ENCODE peak calls at places on chromosome 9, in four cellular contexts. F is lower lobe of right lung, B is body of pancreas, T is WERI-Rb-1. Y is an unnamed sample. For H3K27me3, the result is how much of the 10 kb centered on the place peaks cover.

GRCh38 chr9:34437006-34437925 is 21.1 kb downstream of the FAM219A start:
- DNase-seq in B (peak), F (no peak), T (peak), Y (no peak)

GRCh38 chr9:14424983-14425382 is 111.0 kb upstream of the NFIB start:
- DNase-seq in F (no peak), T (no peak), B (no peak), Y (no peak)

GRCh38 chr9:6467006-6467625 is 54.1 kb downstream of the UHRF2 start:
- DNase-seq in T (no peak), F (no peak), B (no peak), Y (peak)

GRCh38 chr9:112025886-112026285 is 129.3 kb downstream of the UGCG start:
- DNase-seq in T (no peak), F (no peak), B (no peak), Y (no peak)

GRCh38 chr9:95107001-95107749 is 210.3 kb downstream of the FANCC start:
- DNase-seq in T (no peak), F (peak), B (peak), Y (no peak)

GRCh38 chr9:36967997-36968396 is 66.1 kb downstream of the PAX5 start:
- DNase-seq in F (no peak), T (no peak), B (no peak), Y (no peak)

GRCh38 chr9:73845954-73846690 is 651.0 kb upstream of the RORB start:
- DNase-seq in T (no peak), B (no peak), F (no peak), Y (no peak)

GRCh38 chr9:15150939-15151338 is 156.1 kb downstream of the TTC39B start:
- DNase-seq in F (no peak), B (no peak), T (no peak), Y (peak)

GRCh38 chr9:131095666-131096489 is 453 bp upstream of the AIF1L start:
- DNase-seq in F (no peak), B (no peak), T (peak), Y (no peak)

DNA sequence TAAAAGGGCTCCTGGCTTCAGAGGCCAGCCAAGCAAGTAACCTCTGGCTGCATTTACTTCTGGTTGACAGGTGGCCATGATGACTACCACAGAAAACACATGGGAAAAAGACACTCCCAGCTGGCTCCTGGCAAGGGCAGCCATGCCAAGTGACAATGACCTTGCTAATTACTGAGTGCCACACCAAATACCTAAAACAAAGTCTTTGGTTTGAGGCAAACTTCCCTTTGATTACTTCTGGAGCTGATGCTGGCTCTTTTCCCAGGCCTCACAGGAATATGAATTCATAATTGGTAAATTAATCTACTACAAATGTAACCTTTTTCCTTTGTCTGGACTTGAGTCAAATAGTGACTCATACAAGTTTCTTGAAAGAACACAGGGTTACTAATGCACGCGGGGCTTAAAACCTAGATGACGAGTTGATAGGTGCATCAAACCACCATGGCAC is 61.0 kb downstream of the LPAR1 start:
- DNase-seq in B (peak), T (no peak), F (no peak), Y (peak)
- H3K27me3 ChIP-seq in B (under half), T (half or more), F (under half), Y (under half)

DNA sequence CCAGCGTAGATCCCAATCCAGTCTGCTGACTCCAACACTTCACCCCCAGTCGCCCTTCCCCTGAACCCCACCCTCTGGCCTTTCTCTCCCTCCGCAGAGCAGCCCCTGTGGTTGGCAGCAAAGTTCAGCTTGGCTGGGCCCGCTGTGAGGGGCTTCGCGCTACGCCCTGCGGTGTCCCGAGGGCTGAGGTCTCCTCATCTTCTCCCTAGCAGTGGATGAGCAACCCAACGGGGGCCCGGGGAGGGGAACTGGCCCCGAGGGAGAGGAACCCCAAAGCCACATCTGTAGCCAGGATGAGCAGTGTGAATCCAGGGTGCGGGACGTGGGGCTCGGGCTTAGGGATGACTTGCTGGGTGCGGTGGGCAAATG is 579 bp downstream of the EGFL7 start:
- DNase-seq in T (no peak), B (no peak), F (no peak), Y (no peak)
- H3K27me3 ChIP-seq in T (under half), B (under half), F (half or more), Y (under half)

GRCh38 chr9:132241483-132241839 is 79.6 kb downstream of the NTNG2 start:
- DNase-seq in T (no peak), F (no peak), B (no peak), Y (no peak)
- H3K27me3 ChIP-seq in T (under half), F (under half), B (under half), Y (half or more)

GRCh38 chr9:68704498-68704803 is 589 bp upstream of the PIP5K1B start:
- DNase-seq in B (no peak), F (no peak), T (no peak), Y (no peak)

GRCh38 chr9:68702493-68702892 is 2.5 kb upstream of the PIP5K1B start:
- DNase-seq in B (no peak), T (no peak), F (no peak), Y (no peak)

GRCh38 chr9:68704804-68705635 is at the start of gene PIP5K1B:
- DNase-seq in T (peak), F (peak), B (peak), Y (peak)

GRCh38 chr9:68705636-68706578 is 867 bp downstream of the PIP5K1B start:
- DNase-seq in F (no peak), B (no peak), T (peak), Y (no peak)

DNA sequence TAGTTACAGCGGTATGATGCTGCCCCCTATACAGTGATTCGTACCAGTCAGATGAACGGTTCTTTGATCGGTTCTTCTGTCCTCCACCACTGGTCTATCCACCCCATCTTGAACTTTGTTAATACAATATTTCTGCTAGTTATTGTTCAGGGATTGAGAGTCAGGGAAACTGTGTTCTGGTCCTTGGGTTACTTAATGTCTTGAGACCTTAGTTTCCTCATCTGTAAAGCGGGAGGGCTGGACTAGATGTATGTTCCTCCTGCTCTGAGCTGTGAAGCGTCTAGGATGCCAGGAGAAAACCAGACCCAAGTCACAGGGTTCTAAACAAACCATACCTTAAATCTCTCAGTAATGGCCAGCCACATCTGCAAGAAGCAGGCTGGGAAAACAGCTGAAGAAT is 1.4 kb upstream of the PIP5K1B start:
- DNase-seq in B (no peak), T (no peak), F (no peak), Y (no peak)
- H3K27me3 ChIP-seq in B (under half), T (half or more), F (under half), Y (half or more)

GRCh38 chr9:69579032-69579748 is 93.0 kb downstream of the APBA1 start:
- DNase-seq in B (no peak), T (no peak), F (no peak), Y (no peak)
- H3K27me3 ChIP-seq in B (under half), T (under half), F (under half), Y (under half)

Y was measured in foreskin keratinocyte.